ENCODE peak calls at places on chromosome 20, in nine cellular contexts. W is heart right ventricle, B is cardiac muscle cell, L is body of pancreas, P is dorsolateral prefrontal cortex, X is heart left ventricle, H is sigmoid colon, U is neuronal stem cell, D is hepatocyte. T is an unnamed sample. For H3K27me3, the result is how much of the 10 kb centered on the place peaks cover.

GRCh38 chr20:48189177-48189576 is 403.9 kb upstream of the SULF2 start:
- DNase-seq in W (no peak), B (peak), L (no peak), P (no peak), X (no peak), H (no peak), U (no peak), D (no peak), T (no peak)

GRCh38 chr20:3560578-3560977 is 89.8 kb downstream of the ATRN start:
- DNase-seq in W (no peak), B (no peak), L (no peak), P (no peak), X (no peak), H (no peak), U (no peak), D (no peak), T (no peak)

GRCh38 chr20:44104807-44105517 is 82.0 kb downstream of the JPH2 start:
- DNase-seq in W (no peak), B (peak), L (no peak), P (no peak), X (no peak), H (peak), U (no peak), D (peak), T (peak)

GRCh38 chr20:56636701-56637100 is 7.6 kb downstream of the TFAP2C start:
- DNase-seq in W (no peak), B (no peak), L (no peak), P (no peak), X (no peak), H (no peak), U (no peak), D (no peak), T (no peak)

GRCh38 chr20:19520261-19520660 is 237.8 kb upstream of the RIN2 start:
- DNase-seq in W (no peak), B (no peak), L (no peak), P (no peak), X (no peak), H (no peak), U (no peak), D (no peak), T (no peak)

GRCh38 chr20:10558635-10559187 is 115.1 kb downstream of the JAG1 start:
- DNase-seq in W (no peak), B (peak), L (no peak), P (no peak), X (no peak), H (no peak), U (no peak), D (no peak), T (no peak)

GRCh38 chr20:57746201-57746600 is 36.4 kb upstream of the PMEPA1 start:
- DNase-seq in W (no peak), B (no peak), L (no peak), P (no peak), X (no peak), H (peak), U (no peak), D (no peak), T (no peak)

GRCh38 chr20:41818991-41819390 is 200.8 kb upstream of the CHD6 start:
- DNase-seq in W (no peak), B (no peak), L (no peak), P (no peak), X (no peak), H (no peak), U (no peak), D (no peak), T (no peak)

GRCh38 chr20:38115896-38116295 is 49.2 kb downstream of the TGM2 start:
- DNase-seq in W (no peak), B (no peak), L (no peak), P (no peak), X (no peak), H (no peak), U (no peak), D (no peak), T (no peak)

GRCh38 chr20:59120491-59120890 is 43.1 kb upstream of the ZNF831 start:
- DNase-seq in W (no peak), B (no peak), L (no peak), P (no peak), X (no peak), H (no peak), U (no peak), D (no peak), T (no peak)

GRCh38 chr20:40493071-40493470 is 196.0 kb downstream of the MAFB start:
- DNase-seq in W (peak), B (peak), L (peak), P (no peak), X (peak), H (peak), U (no peak), D (peak), T (no peak)

GRCh38 chr20:50982372-50982771 is 23.8 kb downstream of the MOCS3 start:
- DNase-seq in W (no peak), B (peak), L (no peak), P (no peak), X (no peak), H (no peak), U (no peak), D (peak), T (no peak)

GRCh38 chr20:18197382-18198070 is 59.9 kb downstream of the KAT14 start:
- DNase-seq in W (no peak), B (no peak), L (no peak), P (no peak), X (no peak), H (no peak), U (no peak), D (no peak), T (no peak)

GRCh38 chr20:57714409-57715267 is 4.8 kb upstream of the PMEPA1 start:
- DNase-seq in W (no peak), B (peak), L (no peak), P (no peak), X (no peak), H (no peak), U (no peak), D (no peak), T (no peak)

GRCh38 chr20:22312744-22313346 is 271.5 kb downstream of the FOXA2 start:
- DNase-seq in W (no peak), B (peak), L (peak), P (no peak), X (no peak), H (no peak), U (peak), D (peak), T (peak)

DNA sequence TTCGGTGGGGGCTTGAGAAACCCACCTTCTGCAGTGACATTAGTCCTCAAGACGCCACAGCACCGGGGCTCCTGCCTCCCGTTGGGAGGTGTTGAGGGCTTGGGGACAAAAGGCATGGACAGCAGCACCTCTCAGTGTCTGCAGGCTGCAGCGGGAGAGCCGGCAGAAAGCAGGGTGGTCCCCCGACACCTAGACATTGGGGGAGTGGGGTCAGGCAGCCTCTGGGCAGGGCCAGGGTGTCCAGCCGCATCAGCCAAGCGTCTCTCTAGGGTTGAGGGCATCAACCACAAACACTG is 264.7 kb downstream of the TAF4 start:
- DNase-seq in W (no peak), B (no peak), L (no peak), P (no peak), X (no peak), H (no peak), U (no peak), D (no peak), T (no peak)
- H3K27me3 ChIP-seq in W (half or more), B (under half), L (under half), P (under half), X (under half), H (under half), U (under half), D (under half), T (under half)

GRCh38 chr20:45495438-45495985 is 19.9 kb downstream of the SPINT3 start:
- DNase-seq in W (no peak), B (no peak), L (no peak), P (no peak), X (no peak), H (no peak), U (no peak), D (no peak), T (no peak)
- H3K27me3 ChIP-seq in W (half or more), B (under half), L (under half), P (under half), X (under half), H (under half), U (under half), D (under half), T (under half)

DNA sequence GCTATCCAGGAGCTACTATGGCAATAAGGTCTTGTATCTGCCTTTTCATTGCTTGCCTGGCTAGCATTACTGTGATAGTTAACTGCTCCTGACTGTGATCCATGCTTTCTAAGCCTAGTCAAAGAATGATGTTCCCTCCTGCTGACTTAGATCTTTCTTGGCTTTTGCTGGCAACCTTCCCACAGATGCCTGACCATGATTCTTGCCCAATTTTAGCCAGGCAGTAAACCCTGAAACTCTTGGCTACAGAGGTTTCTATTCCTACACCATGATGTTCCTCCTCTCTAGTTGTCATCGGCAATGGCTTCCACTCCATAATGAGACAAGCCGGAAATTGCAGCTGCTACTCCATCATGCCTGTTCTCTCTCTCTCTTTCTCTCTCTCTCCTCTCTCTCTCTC is 238.1 kb downstream of the HAO1 start:
- DNase-seq in W (no peak), B (peak), L (no peak), P (no peak), X (no peak), H (no peak), U (no peak), D (no peak), T (no peak)
- H3K27me3 ChIP-seq in W (under half), B (under half), L (under half), P (under half), X (under half), H (under half), U (under half), D (under half), T (under half)

GRCh38 chr20:53677447-53678314 is 84.0 kb upstream of the ZNF217 start:
- DNase-seq in W (no peak), B (peak), L (peak), P (no peak), X (peak), H (no peak), U (no peak), D (peak), T (peak)

GRCh38 chr20:53678315-53678989 is 84.8 kb upstream of the ZNF217 start:
- DNase-seq in W (no peak), B (peak), L (no peak), P (no peak), X (no peak), H (no peak), U (no peak), D (no peak), T (no peak)

GRCh38 chr20:53678990-53679596 is 85.5 kb upstream of the ZNF217 start:
- DNase-seq in W (no peak), B (peak), L (no peak), P (no peak), X (no peak), H (no peak), U (no peak), D (no peak), T (no peak)

GRCh38 chr20:53676987-53677386 is 83.3 kb upstream of the ZNF217 start:
- DNase-seq in W (no peak), B (no peak), L (no peak), P (no peak), X (no peak), H (no peak), U (no peak), D (no peak), T (no peak)

DNA sequence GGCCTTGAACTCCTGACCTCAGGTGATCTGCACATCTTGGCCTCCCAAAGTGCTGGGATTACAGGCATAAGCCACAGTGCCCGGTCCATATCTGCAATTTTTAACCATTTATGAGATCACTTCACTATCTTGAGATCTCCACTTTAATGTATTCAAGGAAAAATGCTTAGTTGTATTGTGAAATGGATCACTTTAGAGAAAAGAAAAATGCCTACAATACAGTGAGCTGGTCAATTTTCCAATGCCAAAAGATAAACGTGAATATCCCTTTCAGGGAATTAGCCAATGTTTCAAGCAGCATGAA is 82.8 kb upstream of the ZNF217 start:
- DNase-seq in W (no peak), B (no peak), L (no peak), P (no peak), X (no peak), H (no peak), U (no peak), D (no peak), T (no peak)
- H3K27me3 ChIP-seq in W (under half), B (under half), L (under half), P (under half), X (under half), H (under half), U (under half), D (under half), T (under half)

DNA sequence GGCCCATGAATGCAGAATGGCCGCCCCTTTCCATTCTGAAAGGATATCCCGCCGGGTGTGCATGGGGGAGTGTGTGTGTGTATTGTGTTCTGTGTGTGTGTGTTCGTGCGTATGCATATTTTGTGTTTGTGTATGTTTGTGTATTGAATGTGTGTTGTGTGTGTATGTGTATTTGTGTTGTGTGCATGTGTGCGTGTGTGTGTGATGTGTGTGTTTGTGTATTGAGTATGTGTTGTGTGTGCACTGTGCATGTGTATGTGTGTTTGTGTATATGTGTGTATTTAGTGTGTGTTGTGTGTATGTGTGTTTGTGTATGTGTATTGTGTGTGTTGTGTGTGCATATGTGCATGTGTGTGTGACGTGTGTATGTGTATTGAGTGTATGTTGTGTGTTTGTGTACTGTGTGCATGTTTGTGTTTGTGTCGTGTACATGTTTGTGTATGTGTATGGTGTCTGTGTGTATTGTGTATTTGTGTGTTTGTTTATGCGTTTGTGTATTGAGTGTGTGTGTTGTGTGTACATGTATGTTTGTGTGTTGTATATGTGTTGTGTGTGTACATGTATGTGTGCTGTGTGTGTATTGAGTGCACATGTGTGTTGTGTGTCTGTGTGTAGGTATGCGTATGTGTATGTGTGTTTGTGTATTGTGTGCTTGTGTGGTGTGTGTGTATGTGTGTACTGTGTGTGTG is 226.3 kb downstream of the TAF4 start:
- DNase-seq in W (no peak), B (no peak), L (no peak), P (no peak), X (no peak), H (no peak), U (no peak), D (no peak), T (no peak)
- H3K27me3 ChIP-seq in W (under half), B (under half), L (under half), P (under half), X (under half), H (under half), U (under half), D (under half), T (under half)

GRCh38 chr20:14696937-14697336 is 359.5 kb upstream of the FLRT3 start:
- DNase-seq in W (no peak), B (no peak), L (no peak), P (no peak), X (no peak), H (no peak), U (no peak), D (no peak), T (no peak)

GRCh38 chr20:14698125-14698524 is 360.7 kb upstream of the FLRT3 start:
- DNase-seq in W (no peak), B (no peak), L (no peak), P (no peak), X (no peak), H (no peak), U (no peak), D (no peak), T (no peak)

GRCh38 chr20:14700641-14700965 is 363.2 kb upstream of the FLRT3 start:
- DNase-seq in W (no peak), B (no peak), L (no peak), P (no peak), X (no peak), H (no peak), U (no peak), D (peak), T (no peak)

GRCh38 chr20:14698605-14699373 is 361.4 kb upstream of the FLRT3 start:
- DNase-seq in W (no peak), B (no peak), L (no peak), P (no peak), X (no peak), H (no peak), U (no peak), D (no peak), T (no peak)
- H3K27me3 ChIP-seq in W (under half), B (under half), L (under half), P (under half), X (under half), H (under half), U (under half), D (under half), T (under half)